ENCODE peak calls at places on chromosomes 4 and X, in ten cellular contexts. H is GM12891, Z is suprapubic skin, L is GM23338, V is endothelial cell of umbilical vein, W is HCT116, N is vagina, S is sigmoid colon, X is HL-60, P is breast epithelium. A is an unnamed sample.

GRCh38 chrX:131821945-131822622 is 201.0 kb upstream of the STK26 start:
- DNase-seq in X (peak; percentile 83), L (no peak), H (no peak), W (no peak), S (peak; percentile 90), Z (no peak), V (no peak), N (no peak), P (no peak), A (no peak)

GRCh38 chrX:16822723-16823122 is 36.5 kb downstream of the TXLNG start:
- DNase-seq in X (no peak), V (peak; percentile 77), H (no peak), N (no peak), L (no peak), P (no peak), S (no peak), W (no peak), Z (no peak), A (no peak)

GRCh38 chrX:19566359-19567141 is 51.2 kb upstream of the MAP3K15 start:
- DNase-seq in V (peak; percentile 1), H (no peak), P (no peak), S (no peak), Z (no peak), W (no peak), X (peak; percentile 93), L (peak; percentile 22), N (no peak), A (no peak)

GRCh38 chrX:152821145-152821765 is 9.3 kb downstream of the CETN2 start:
- DNase-seq in V (peak; percentile 31), H (no peak), X (peak; percentile 28), Z (no peak), S (no peak), P (no peak), L (peak; percentile 74), W (peak; percentile 18), N (peak; percentile 91), A (no peak)

GRCh38 chr4:2935762-2936743 is 27.2 kb downstream of the NOP14 start:
- DNase-seq in Z (peak; percentile 78), S (peak; percentile 56), N (no peak), L (no peak), W (peak; percentile 69), P (peak; percentile 50), H (no peak), X (no peak), V (no peak), A (no peak)

GRCh38 chrX:30147996-30148643 is 67.2 kb upstream of the MAGEB2 start:
- DNase-seq in X (no peak), P (no peak), V (no peak), N (no peak), Z (no peak), L (no peak), S (no peak), H (no peak), W (no peak), A (no peak)

GRCh38 chr4:40552536-40552935 is 77.1 kb downstream of the RBM47 start:
- DNase-seq in P (no peak), X (no peak), H (no peak), V (no peak), Z (no peak), N (no peak), W (no peak), S (no peak), L (peak; percentile 58), A (no peak)

GRCh38 chr4:44235897-44236296 is 212.7 kb downstream of the KCTD8 start:
- DNase-seq in N (no peak), V (no peak), Z (no peak), W (no peak), L (peak; percentile 23), H (no peak), X (no peak), S (no peak), P (no peak), A (no peak)

GRCh38 chrX:11836284-11836683 is 78.2 kb downstream of the MSL3 start:
- DNase-seq in W (no peak), X (no peak), L (no peak), S (no peak), P (no peak), H (no peak), V (peak; percentile 3), Z (no peak), N (no peak), A (no peak)

GRCh38 chr4:152679414-152680281 is at the start of gene TMEM154:
- DNase-seq in P (peak; percentile 67), S (peak; percentile 72), W (no peak), N (no peak), V (peak; percentile 75), H (peak; percentile 37), Z (peak; percentile 85), X (peak; percentile 93), L (peak; percentile 87), A (peak; percentile 42)

GRCh38 chr4:140071806-140072205 is 82.2 kb downstream of the MAML3 start:
- DNase-seq in S (no peak), X (peak; percentile 81), H (peak; percentile 35), W (no peak), L (no peak), V (no peak), P (no peak), Z (no peak), N (no peak), A (no peak)

GRCh38 chr4:106247600-106247999 is 68.4 kb downstream of the TBCK start:
- DNase-seq in X (no peak), V (no peak), W (no peak), H (no peak), N (no peak), Z (no peak), P (no peak), L (no peak), S (no peak), A (no peak)

GRCh38 chr4:87426865-87427517 is 4.6 kb downstream of the NUDT9 start:
- DNase-seq in N (no peak), W (no peak), Z (no peak), H (no peak), L (no peak), S (no peak), X (no peak), P (no peak), V (no peak), A (no peak)

DNA sequence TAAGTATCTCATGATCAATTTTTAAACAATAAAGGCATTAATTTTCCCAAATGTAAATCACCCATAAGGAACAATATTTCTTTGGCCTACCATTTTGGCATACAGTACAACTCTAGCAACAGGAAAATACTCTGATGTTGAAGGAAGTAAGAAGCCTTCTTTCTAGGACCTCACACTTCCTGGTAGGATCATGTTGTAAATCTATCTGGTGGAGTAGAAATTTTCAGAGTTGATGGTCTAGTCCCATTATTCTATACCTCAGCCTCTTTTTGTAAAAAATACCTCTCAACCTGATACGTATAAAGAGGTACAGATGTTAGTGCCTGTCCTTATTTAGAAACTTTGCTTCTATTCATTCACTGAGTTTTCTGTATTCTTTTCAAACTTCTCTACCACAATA is 40.2 kb upstream of the GRID2 start:
- DNase-seq in N (no peak), V (no peak), X (no peak), W (no peak), H (no peak), P (no peak), Z (no peak), L (no peak), S (no peak), A (no peak)
- TF ChIP-seq POLR2AphosphoS5 in N (no peak), V (no peak), X (no peak), W (no peak), H (no peak), P (no peak), Z (no peak), L (peak; percentile 74), S (no peak), A (no peak)

DNA sequence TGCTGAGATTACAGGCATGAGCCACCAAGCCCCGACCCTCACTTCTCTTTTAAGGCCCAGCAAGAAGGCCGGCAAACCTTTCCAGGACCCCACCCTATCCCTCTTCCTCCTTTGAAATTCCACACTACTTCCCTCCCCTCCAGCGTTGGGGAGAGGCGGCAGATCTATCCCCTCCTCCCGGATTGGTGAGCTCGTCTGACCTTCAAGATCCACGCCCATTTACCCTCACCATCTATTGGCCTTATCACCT is 4.5 kb upstream of the PRICKLE3 start:
- DNase-seq in X (no peak), V (no peak), H (no peak), N (no peak), S (no peak), L (no peak), Z (peak; percentile 94), W (no peak), P (no peak), A (no peak)
- TF ChIP-seq POLR2AphosphoS5 in X (no peak), V (peak; percentile 41), H (no peak), N (no peak), S (peak; percentile 72), L (no peak), Z (no peak), W (peak; percentile 63), P (peak; percentile 34), A (no peak)

GRCh38 chr4:110357521-110357920 is 118.4 kb upstream of the ENPEP start:
- DNase-seq in P (no peak), V (no peak), S (no peak), N (no peak), H (no peak), Z (no peak), W (no peak), X (no peak), L (no peak), A (no peak)

GRCh38 chr4:110364911-110365520 is 110.9 kb upstream of the ENPEP start:
- DNase-seq in X (no peak), W (no peak), P (no peak), L (no peak), V (no peak), Z (no peak), S (no peak), H (no peak), N (no peak), A (no peak)

GRCh38 chr4:110361921-110362320 is 114.0 kb upstream of the ENPEP start:
- DNase-seq in S (no peak), V (no peak), L (no peak), W (no peak), N (no peak), H (no peak), Z (no peak), X (peak; percentile 12), P (no peak), A (no peak)

GRCh38 chr4:110354460-110354859 is 121.5 kb upstream of the ENPEP start:
- DNase-seq in V (no peak), X (no peak), P (no peak), L (no peak), Z (no peak), W (no peak), N (no peak), S (no peak), H (no peak), A (no peak)

DNA sequence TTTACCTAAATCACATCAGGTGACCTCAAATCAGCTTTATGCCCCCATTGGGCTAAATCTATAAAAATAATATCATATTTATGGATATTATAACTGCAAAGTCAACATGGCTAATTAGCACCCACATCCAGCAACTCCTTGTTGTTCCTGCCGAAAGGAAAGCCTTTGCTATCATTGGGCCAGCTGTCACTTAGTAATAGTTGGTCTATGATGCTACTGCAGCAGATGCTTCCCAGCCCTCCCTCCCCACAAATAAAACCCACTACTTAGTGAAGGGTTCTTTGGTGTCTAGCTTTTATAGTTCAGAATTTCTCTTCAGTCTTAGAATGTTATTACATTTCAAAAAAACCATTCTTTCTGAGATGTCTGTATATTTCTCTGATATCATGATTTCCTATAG is 116.9 kb upstream of the ENPEP start:
- DNase-seq in P (no peak), S (no peak), X (no peak), N (no peak), L (no peak), Z (no peak), V (no peak), H (no peak), W (no peak), A (no peak)
- TF ChIP-seq POLR2AphosphoS5 in P (no peak), S (no peak), X (no peak), N (no peak), L (no peak), Z (no peak), V (no peak), H (no peak), W (no peak), A (no peak)

GRCh38 chr4:83625807-83626206 is 89.9 kb downstream of the GPAT3 start:
- DNase-seq in S (no peak), X (no peak), Z (no peak), P (no peak), N (no peak), H (no peak), V (no peak), L (no peak), W (no peak), A (no peak)
- TF ChIP-seq POLR2AphosphoS5 in S (no peak), X (no peak), Z (no peak), P (no peak), N (no peak), H (no peak), V (no peak), L (no peak), W (no peak), A (no peak)